ENCODE peak calls at places on chromosomes 13 and 19, in ten cellular contexts. I is Calu3; F is right cardiac atrium; U is NT2/D1; R is iris pigment epithelial cell; P is activated CD8-positive, alpha-beta memory T cell treated with anti-CD3 and anti-CD28 coated beads for 1 hour; O is SK-MEL-5; V is GM23248; N is mesendoderm; Z is NCI-H1930. X is an unnamed sample.

GRCh38 chr13:30551194-30551593 is 66.5 kb upstream of the USPL1 start:
- DNase-seq in P (no peak), Z (peak), V (peak), N (peak), O (peak), U (no peak), I (no peak), R (peak), F (no peak), X (no peak)

GRCh38 chr13:39970177-39970846 is 314.9 kb downstream of the COG6 start:
- DNase-seq in R (no peak), P (no peak), I (no peak), U (no peak), V (no peak), Z (no peak), N (no peak), O (peak), F (no peak), X (no peak)

GRCh38 chr19:18306209-18306902 is 16.5 kb downstream of the LSM4 start:
- DNase-seq in N (no peak), I (no peak), U (no peak), V (no peak), Z (no peak), R (no peak), F (peak), P (no peak), O (no peak), X (no peak)

GRCh38 chr19:31315621-31316011 is 33.6 kb downstream of the TSHZ3 start:
- DNase-seq in F (no peak), P (no peak), R (no peak), O (no peak), V (peak), U (no peak), N (no peak), Z (no peak), I (no peak), X (no peak)

GRCh38 chr13:113002206-113002821 is 33.3 kb downstream of the MCF2L start:
- DNase-seq in I (peak), P (no peak), O (peak), V (no peak), Z (peak), U (no peak), R (no peak), F (no peak), N (peak), X (no peak)

GRCh38 chr19:35248310-35249145 is at the start of gene LSR:
- DNase-seq in Z (peak), O (no peak), I (peak), N (peak), P (peak), R (no peak), V (no peak), F (peak), U (peak), X (no peak)

GRCh38 chr13:45522571-45522970 is 57.8 kb downstream of the COG3 start:
- DNase-seq in O (peak), Z (no peak), I (no peak), V (peak), P (no peak), U (no peak), N (peak), F (no peak), R (peak), X (no peak)

GRCh38 chr13:20482275-20482761 is 43.3 kb downstream of the CRYL1 start:
- DNase-seq in V (no peak), O (no peak), Z (no peak), R (no peak), F (peak), I (peak), N (peak), P (no peak), U (no peak), X (no peak)

GRCh38 chr19:48907671-48908070 is 7.6 kb downstream of the NUCB1 start:
- DNase-seq in N (no peak), R (no peak), P (no peak), I (no peak), V (no peak), F (peak), O (no peak), U (no peak), Z (no peak), X (no peak)

GRCh38 chr13:27266937-27267336 is 3.7 kb upstream of the RASL11A start:
- DNase-seq in N (no peak), U (no peak), O (no peak), R (peak), F (no peak), P (no peak), Z (no peak), V (no peak), I (no peak), X (no peak)

GRCh38 chr19:20247016-20247683 is 80.1 kb downstream of the ZNF486 start:
- DNase-seq in I (no peak), O (peak), N (peak), V (peak), R (peak), P (no peak), Z (no peak), F (no peak), U (peak), X (no peak)

GRCh38 chr19:17379221-17379631 is 2.1 kb upstream of the PLVAP start:
- DNase-seq in O (no peak), N (peak), F (peak), R (no peak), V (no peak), I (no peak), Z (no peak), U (no peak), P (no peak), X (no peak)

GRCh38 chr19:31260171-31260933 is 88.9 kb downstream of the TSHZ3 start:
- DNase-seq in Z (no peak), U (no peak), I (no peak), F (no peak), R (no peak), P (no peak), V (no peak), O (no peak), N (no peak), X (no peak)

GRCh38 chr13:94968040-94968756 is 255.9 kb upstream of the SOX21 start:
- DNase-seq in I (no peak), V (peak), P (no peak), R (no peak), N (peak), U (no peak), O (no peak), Z (peak), F (peak), X (no peak)

GRCh38 chr13:110177790-110178189 is 129.2 kb downstream of the COL4A1 start:
- DNase-seq in I (no peak), V (no peak), P (no peak), Z (no peak), R (no peak), F (no peak), U (no peak), O (no peak), N (no peak), X (no peak)

GRCh38 chr19:15810335-15810734 is 5.1 kb downstream of the OR10H1 start:
- DNase-seq in N (no peak), R (no peak), P (no peak), O (peak), Z (no peak), I (no peak), F (no peak), V (peak), U (no peak), X (no peak)

GRCh38 chr19:3135961-3136683 is at the start of gene GNA15:
- DNase-seq in F (peak), O (no peak), N (no peak), R (no peak), U (no peak), V (no peak), P (no peak), I (peak), Z (no peak), X (no peak)

GRCh38 chr19:47102561-47103135 is 10.9 kb downstream of the ZC3H4 start:
- DNase-seq in Z (no peak), P (no peak), V (peak), N (no peak), O (no peak), F (no peak), I (no peak), U (no peak), R (no peak), X (no peak)

GRCh38 chr13:93963266-93964131 is 516.0 kb downstream of the DCT start:
- DNase-seq in U (no peak), F (no peak), V (peak), Z (peak), I (no peak), P (no peak), N (peak), O (no peak), R (peak), X (no peak)

X was measured in iPS DF 6.9.